ENCODE peak calls at places on chromosomes 6 and 20, in nine cellular contexts. A, S, F, H, Y, D, R, Z and Q are unnamed samples.

GRCh38 chr20:34426026-34426425 is 63.0 kb downstream of the ITCH start:
- DNase-seq in A (no peak), S (no peak), F (no peak), H (no peak), Y (no peak), D (no peak), R (no peak), Z (no peak), Q (no peak)

GRCh38 chr6:47188588-47189021 is 121.1 kb downstream of the TNFRSF21 start:
- DNase-seq in A (peak; percentile 24), S (no peak), F (peak; percentile 39), H (no peak), Y (peak; percentile 57), D (no peak), R (no peak), Z (no peak), Q (no peak)

GRCh38 chr6:126312013-126312665 is 27.8 kb upstream of the CENPW start:
- DNase-seq in A (no peak), S (no peak), F (no peak), H (no peak), Y (no peak), D (no peak), R (no peak), Z (peak; percentile 11), Q (no peak)

GRCh38 chr20:22974354-22974753 is 60.8 kb upstream of the SSTR4 start:
- DNase-seq in A (no peak), S (no peak), F (no peak), H (no peak), Y (peak; percentile 9), D (no peak), R (no peak), Z (peak; percentile 5), Q (no peak)

GRCh38 chr6:3340891-3341290 is 82.1 kb downstream of the PSMG4 start:
- DNase-seq in A (no peak), S (no peak), F (no peak), H (no peak), Y (peak; percentile 68), D (no peak), R (no peak), Z (no peak), Q (no peak)

GRCh38 chr6:163596174-163596573 is 181.7 kb downstream of the QKI start:
- DNase-seq in A (no peak), S (no peak), F (no peak), H (no peak), Y (no peak), D (no peak), R (no peak), Z (no peak), Q (no peak)

GRCh38 chr6:73739097-73739496 is 43.1 kb downstream of the CD109 start:
- DNase-seq in A (no peak), S (no peak), F (no peak), H (no peak), Y (peak; percentile 85), D (no peak), R (no peak), Z (peak; percentile 83), Q (no peak)

GRCh38 chr6:143205983-143206382 is 145.3 kb downstream of the AIG1 start:
- DNase-seq in A (no peak), S (no peak), F (no peak), H (no peak), Y (peak; percentile 37), D (no peak), R (no peak), Z (no peak), Q (no peak)

GRCh38 chr6:163405412-163406309 is 8.9 kb upstream of the QKI start:
- DNase-seq in A (peak; percentile 50), S (no peak), F (peak; percentile 66), H (peak; percentile 92), Y (no peak), D (peak; percentile 91), R (no peak), Z (no peak), Q (peak; percentile 68)

GRCh38 chr6:10355115-10355702 is 59.7 kb downstream of the TFAP2A start:
- DNase-seq in A (no peak), S (no peak), F (no peak), H (no peak), Y (no peak), D (no peak), R (no peak), Z (no peak), Q (no peak)

GRCh38 chr6:47235964-47236760 is 73.5 kb downstream of the TNFRSF21 start:
- DNase-seq in A (no peak), S (no peak), F (no peak), H (no peak), Y (no peak), D (no peak), R (no peak), Z (no peak), Q (peak; percentile 22)

GRCh38 chr6:25788305-25788922 is 33.9 kb downstream of the SLC17A4 start:
- DNase-seq in A (peak; percentile 70), S (peak; percentile 12), F (peak; percentile 47), H (no peak), Y (peak; percentile 51), D (no peak), R (no peak), Z (peak; percentile 72), Q (no peak)

GRCh38 chr6:165439928-165440554 is 130.6 kb upstream of the C6orf118 start:
- DNase-seq in A (no peak), S (no peak), F (no peak), H (no peak), Y (peak; percentile 75), D (no peak), R (no peak), Z (peak; percentile 41), Q (no peak)

GRCh38 chr6:15881150-15881549 is 218.3 kb upstream of the DTNBP1 start:
- DNase-seq in A (no peak), S (no peak), F (no peak), H (no peak), Y (no peak), D (peak; percentile 56), R (no peak), Z (no peak), Q (no peak)

GRCh38 chr6:19368511-19368910 is 468.7 kb upstream of the ID4 start:
- DNase-seq in A (no peak), S (no peak), F (no peak), H (no peak), Y (peak; percentile 20), D (no peak), R (no peak), Z (peak; percentile 14), Q (no peak)

GRCh38 chr6:108806669-108807068 is 41.6 kb upstream of the ARMC2 start:
- DNase-seq in A (no peak), S (no peak), F (no peak), H (no peak), Y (no peak), D (no peak), R (no peak), Z (no peak), Q (no peak)

GRCh38 chr20:44701116-44701865 is 13.9 kb upstream of the CCN5 start:
- DNase-seq in A (no peak), S (no peak), F (no peak), H (no peak), Y (peak; percentile 74), D (no peak), R (no peak), Z (no peak), Q (no peak)

GRCh38 chr6:28489366-28490190 is 26.0 kb downstream of the GPX6 start:
- DNase-seq in A (no peak), S (no peak), F (peak; percentile 82), H (no peak), Y (peak; percentile 83), D (peak; percentile 83), R (no peak), Z (peak; percentile 90), Q (no peak)

GRCh38 chr6:35061651-35062410 is 79.3 kb downstream of the TCP11 start:
- DNase-seq in A (no peak), S (no peak), F (no peak), H (peak; percentile 43), Y (no peak), D (no peak), R (no peak), Z (no peak), Q (no peak)

GRCh38 chr6:38476141-38476540 is 163.6 kb downstream of the BTBD9 start:
- DNase-seq in A (no peak), S (no peak), F (no peak), H (no peak), Y (no peak), D (no peak), R (no peak), Z (no peak), Q (no peak)

GRCh38 chr20:51306081-51306480 is 236.4 kb downstream of the NFATC2 start:
- DNase-seq in A (no peak), S (no peak), F (no peak), H (no peak), Y (no peak), D (no peak), R (no peak), Z (no peak), Q (no peak)
- H3K9me3 ChIP-seq in A (no peaks in the 10 kb centered on the region), S (no peaks in the 10 kb centered on the region), F (peaks cover 8% of the 10 kb centered on the region), H (peaks cover 15% of the 10 kb centered on the region), Y (no peaks in the 10 kb centered on the region), D (peaks cover 8% of the 10 kb centered on the region), R (no peaks in the 10 kb centered on the region), Z (no peaks in the 10 kb centered on the region), Q (no peaks in the 10 kb centered on the region)

DNA sequence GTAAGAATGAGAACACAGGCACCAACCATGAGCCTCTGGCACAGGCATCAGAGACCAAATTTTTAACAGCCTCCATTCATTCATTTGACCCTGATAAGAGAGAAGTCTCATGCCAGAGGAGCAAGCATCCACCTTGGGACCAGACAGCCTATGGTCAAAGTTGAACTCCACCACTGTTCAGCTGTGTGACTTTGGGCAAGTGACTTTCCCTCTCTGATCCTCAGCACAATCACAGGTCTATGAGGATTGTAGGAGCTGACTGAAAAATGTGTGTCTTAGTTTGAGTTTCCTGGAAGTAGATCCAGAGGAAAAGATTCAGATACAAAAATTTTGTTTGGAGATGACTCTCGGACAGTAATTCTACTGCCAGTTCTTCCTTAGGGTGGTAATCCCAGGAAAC is 645.1 kb upstream of the DEFB115 start:
- DNase-seq in A (no peak), S (no peak), F (no peak), H (no peak), Y (no peak), D (no peak), R (no peak), Z (no peak), Q (no peak)
- H3K9me3 ChIP-seq in A (no peaks in the 10 kb centered on the region), S (no peaks in the 10 kb centered on the region), F (peaks cover 10% of the 10 kb centered on the region), H (peaks cover 24% of the 10 kb centered on the region), Y (no peaks in the 10 kb centered on the region), D (peaks cover 13% of the 10 kb centered on the region), R (peaks cover 3% of the 10 kb centered on the region), Z (peaks cover 18% of the 10 kb centered on the region), Q (peaks cover 8% of the 10 kb centered on the region)

GRCh38 chr6:27214126-27214601 is 33.3 kb upstream of the PRSS16 start:
- DNase-seq in A (no peak), S (no peak), F (no peak), H (no peak), Y (no peak), D (no peak), R (no peak), Z (peak; percentile 33), Q (no peak)
- H3K9me3 ChIP-seq in A (no peaks in the 10 kb centered on the region), S (no peaks in the 10 kb centered on the region), F (peaks cover 18% of the 10 kb centered on the region), H (peaks cover 30% of the 10 kb centered on the region), Y (no peaks in the 10 kb centered on the region), D (peaks cover 13% of the 10 kb centered on the region), R (no peaks in the 10 kb centered on the region), Z (no peaks in the 10 kb centered on the region), Q (peaks cover 8% of the 10 kb centered on the region)

DNA sequence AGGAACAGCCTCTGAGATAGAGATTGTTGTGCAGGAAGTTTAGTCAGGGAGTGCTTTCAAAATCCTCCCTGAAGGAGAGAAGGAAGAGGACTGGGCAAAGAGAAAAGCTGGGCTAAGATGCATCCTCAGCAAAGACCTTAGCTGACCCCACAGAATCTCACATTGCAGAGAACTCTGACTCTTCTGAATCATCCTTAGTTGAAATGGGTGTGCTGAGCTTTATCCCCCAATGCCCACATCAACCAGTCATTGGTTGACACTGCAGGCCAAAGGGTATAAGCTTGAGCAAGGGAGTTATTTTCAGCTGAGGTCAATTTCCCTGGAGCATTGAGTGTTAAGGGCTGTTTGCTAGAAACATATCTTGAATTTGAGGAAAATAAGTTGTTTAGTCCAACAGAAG is 732.2 kb downstream of the CBLN4 start:
- DNase-seq in A (no peak), S (no peak), F (no peak), H (no peak), Y (no peak), D (no peak), R (no peak), Z (no peak), Q (no peak)
- H3K9me3 ChIP-seq in A (no peaks in the 10 kb centered on the region), S (no peaks in the 10 kb centered on the region), F (no peaks in the 10 kb centered on the region), H (peaks cover 15% of the 10 kb centered on the region), Y (no peaks in the 10 kb centered on the region), D (peaks cover 3% of the 10 kb centered on the region), R (no peaks in the 10 kb centered on the region), Z (peaks cover 5% of the 10 kb centered on the region), Q (peaks cover 10% of the 10 kb centered on the region)